ENCODE peak calls at places on chromosomes 13 and 19, in eight cellular contexts. One of them, this sample, is unnamed.

GRCh38 chr19:18501351-18501750 is 20.5 kb downstream of the ELL start:
- DNase-seq in dorsolateral prefrontal cortex: no peak
- DNase-seq in activated CD8-positive, alpha-beta T cell treated with anti-CD3 and anti-CD28 coated beads for 36 hours: no peak
- DNase-seq in upper lobe of right lung: no peak
- DNase-seq in thoracic aorta: no peak
- DNase-seq in WTC11: no peak
- DNase-seq in tibial nerve: no peak
- DNase-seq in fibroblast of mammary gland: no peak
- DNase-seq in this sample: no peak

GRCh38 chr19:45175663-45176345 is 2.2 kb downstream of the TRAPPC6A start:
- DNase-seq in dorsolateral prefrontal cortex: no peak
- DNase-seq in WTC11: no peak
- DNase-seq in tibial nerve: no peak
- DNase-seq in thoracic aorta: no peak
- DNase-seq in activated CD8-positive, alpha-beta T cell treated with anti-CD3 and anti-CD28 coated beads for 36 hours: no peak
- DNase-seq in fibroblast of mammary gland: peak; percentile 61
- DNase-seq in upper lobe of right lung: no peak
- DNase-seq in this sample: no peak

GRCh38 chr19:48509467-48510194 is 2.0 kb downstream of the LMTK3 start:
- DNase-seq in WTC11: no peak
- DNase-seq in dorsolateral prefrontal cortex: peak; percentile 55
- DNase-seq in fibroblast of mammary gland: no peak
- DNase-seq in thoracic aorta: no peak
- DNase-seq in activated CD8-positive, alpha-beta T cell treated with anti-CD3 and anti-CD28 coated beads for 36 hours: no peak
- DNase-seq in upper lobe of right lung: no peak
- DNase-seq in tibial nerve: no peak
- DNase-seq in this sample: no peak

GRCh38 chr19:13841339-13842293 is 35.3 kb upstream of the NANOS3 start:
- DNase-seq in activated CD8-positive, alpha-beta T cell treated with anti-CD3 and anti-CD28 coated beads for 36 hours: no peak
- DNase-seq in fibroblast of mammary gland: no peak
- DNase-seq in tibial nerve: peak; percentile 42
- DNase-seq in dorsolateral prefrontal cortex: no peak
- DNase-seq in WTC11: no peak
- DNase-seq in thoracic aorta: no peak
- DNase-seq in upper lobe of right lung: peak; percentile 90
- DNase-seq in this sample: no peak

GRCh38 chr13:67152123-67152522 is 78.0 kb downstream of the PCDH9 start:
- DNase-seq in dorsolateral prefrontal cortex: no peak
- DNase-seq in WTC11: no peak
- DNase-seq in tibial nerve: no peak
- DNase-seq in activated CD8-positive, alpha-beta T cell treated with anti-CD3 and anti-CD28 coated beads for 36 hours: no peak
- DNase-seq in fibroblast of mammary gland: no peak
- DNase-seq in upper lobe of right lung: no peak
- DNase-seq in thoracic aorta: no peak
- DNase-seq in this sample: no peak

GRCh38 chr13:46526763-46527162 is 26.2 kb upstream of the LRCH1 start:
- DNase-seq in dorsolateral prefrontal cortex: no peak
- DNase-seq in upper lobe of right lung: no peak
- DNase-seq in WTC11: no peak
- DNase-seq in fibroblast of mammary gland: no peak
- DNase-seq in tibial nerve: no peak
- DNase-seq in activated CD8-positive, alpha-beta T cell treated with anti-CD3 and anti-CD28 coated beads for 36 hours: no peak
- DNase-seq in thoracic aorta: no peak
- DNase-seq in this sample: peak; percentile 33

GRCh38 chr13:88068975-88069374 is 397.8 kb downstream of the SLITRK5 start:
- DNase-seq in fibroblast of mammary gland: no peak
- DNase-seq in dorsolateral prefrontal cortex: no peak
- DNase-seq in activated CD8-positive, alpha-beta T cell treated with anti-CD3 and anti-CD28 coated beads for 36 hours: peak; percentile 2
- DNase-seq in upper lobe of right lung: peak; percentile 35
- DNase-seq in tibial nerve: no peak
- DNase-seq in thoracic aorta: no peak
- DNase-seq in WTC11: peak; percentile 79
- DNase-seq in this sample: no peak

GRCh38 chr13:42215578-42216421 is 56.2 kb upstream of the AKAP11 start:
- DNase-seq in upper lobe of right lung: no peak
- DNase-seq in fibroblast of mammary gland: peak; percentile 48
- DNase-seq in WTC11: peak; percentile 42
- DNase-seq in dorsolateral prefrontal cortex: no peak
- DNase-seq in thoracic aorta: no peak
- DNase-seq in tibial nerve: peak; percentile 7
- DNase-seq in activated CD8-positive, alpha-beta T cell treated with anti-CD3 and anti-CD28 coated beads for 36 hours: peak; percentile 56
- DNase-seq in this sample: no peak

GRCh38 chr19:49637865-49638350 is 2.0 kb downstream of the RRAS start:
- DNase-seq in dorsolateral prefrontal cortex: no peak
- DNase-seq in activated CD8-positive, alpha-beta T cell treated with anti-CD3 and anti-CD28 coated beads for 36 hours: no peak
- DNase-seq in thoracic aorta: peak; percentile 55
- DNase-seq in WTC11: peak; percentile 67
- DNase-seq in fibroblast of mammary gland: peak; percentile 75
- DNase-seq in tibial nerve: peak; percentile 86
- DNase-seq in upper lobe of right lung: peak; percentile 92
- DNase-seq in this sample: no peak

GRCh38 chr19:41187884-41188279 is 5.1 kb upstream of the CYP2S1 start:
- DNase-seq in upper lobe of right lung: no peak
- DNase-seq in thoracic aorta: no peak
- DNase-seq in fibroblast of mammary gland: no peak
- DNase-seq in WTC11: no peak
- DNase-seq in activated CD8-positive, alpha-beta T cell treated with anti-CD3 and anti-CD28 coated beads for 36 hours: no peak
- DNase-seq in dorsolateral prefrontal cortex: no peak
- DNase-seq in tibial nerve: no peak
- DNase-seq in this sample: no peak

GRCh38 chr13:26221721-26222522 is at the start of gene RNF6:
- DNase-seq in dorsolateral prefrontal cortex: peak; percentile 95
- DNase-seq in activated CD8-positive, alpha-beta T cell treated with anti-CD3 and anti-CD28 coated beads for 36 hours: peak; percentile 94
- DNase-seq in upper lobe of right lung: peak; percentile 93
- DNase-seq in WTC11: peak; percentile 86
- DNase-seq in tibial nerve: peak; percentile 97
- DNase-seq in thoracic aorta: peak; percentile 90
- DNase-seq in fibroblast of mammary gland: peak; percentile 99
- DNase-seq in this sample: peak; percentile 97

GRCh38 chr19:45475537-45476348 is 7.9 kb downstream of the FOSB start:
- DNase-seq in thoracic aorta: no peak
- DNase-seq in dorsolateral prefrontal cortex: no peak
- DNase-seq in fibroblast of mammary gland: no peak
- DNase-seq in tibial nerve: no peak
- DNase-seq in upper lobe of right lung: no peak
- DNase-seq in WTC11: no peak
- DNase-seq in activated CD8-positive, alpha-beta T cell treated with anti-CD3 and anti-CD28 coated beads for 36 hours: no peak
- DNase-seq in this sample: no peak

GRCh38 chr19:4831351-4832340 is at the start of gene TICAM1:
- DNase-seq in upper lobe of right lung: peak; percentile 92
- DNase-seq in thoracic aorta: no peak
- DNase-seq in fibroblast of mammary gland: peak; percentile 40
- DNase-seq in WTC11: no peak
- DNase-seq in activated CD8-positive, alpha-beta T cell treated with anti-CD3 and anti-CD28 coated beads for 36 hours: peak; percentile 77
- DNase-seq in tibial nerve: peak; percentile 35
- DNase-seq in dorsolateral prefrontal cortex: no peak
- DNase-seq in this sample: peak; percentile 85

GRCh38 chr13:44365008-44365407 is 8.6 kb upstream of the SERP2 start:
- DNase-seq in fibroblast of mammary gland: peak; percentile 84
- DNase-seq in WTC11: no peak
- DNase-seq in thoracic aorta: no peak
- DNase-seq in activated CD8-positive, alpha-beta T cell treated with anti-CD3 and anti-CD28 coated beads for 36 hours: no peak
- DNase-seq in dorsolateral prefrontal cortex: no peak
- DNase-seq in upper lobe of right lung: no peak
- DNase-seq in tibial nerve: no peak
- DNase-seq in this sample: no peak

GRCh38 chr13:106311004-106311403 is 224.5 kb downstream of the EFNB2 start:
- DNase-seq in fibroblast of mammary gland: peak; percentile 41
- DNase-seq in WTC11: no peak
- DNase-seq in dorsolateral prefrontal cortex: no peak
- DNase-seq in thoracic aorta: no peak
- DNase-seq in upper lobe of right lung: no peak
- DNase-seq in activated CD8-positive, alpha-beta T cell treated with anti-CD3 and anti-CD28 coated beads for 36 hours: no peak
- DNase-seq in tibial nerve: no peak
- DNase-seq in this sample: no peak

GRCh38 chr19:53511933-53512374 is 26.0 kb upstream of the ZNF331 start:
- DNase-seq in thoracic aorta: no peak
- DNase-seq in activated CD8-positive, alpha-beta T cell treated with anti-CD3 and anti-CD28 coated beads for 36 hours: peak; percentile 73
- DNase-seq in fibroblast of mammary gland: peak; percentile 54
- DNase-seq in upper lobe of right lung: peak; percentile 71
- DNase-seq in WTC11: peak; percentile 91
- DNase-seq in dorsolateral prefrontal cortex: peak; percentile 38
- DNase-seq in tibial nerve: peak; percentile 69
- DNase-seq in this sample: no peak

GRCh38 chr13:59444210-59444857 is 719.4 kb downstream of the DIAPH3 start:
- DNase-seq in tibial nerve: no peak
- DNase-seq in upper lobe of right lung: no peak
- DNase-seq in fibroblast of mammary gland: no peak
- DNase-seq in WTC11: no peak
- DNase-seq in thoracic aorta: no peak
- DNase-seq in dorsolateral prefrontal cortex: no peak
- DNase-seq in activated CD8-positive, alpha-beta T cell treated with anti-CD3 and anti-CD28 coated beads for 36 hours: no peak
- DNase-seq in this sample: no peak

GRCh38 chr19:1601613-1602064 is 3.6 kb downstream of the UQCR11 start:
- DNase-seq in fibroblast of mammary gland: no peak
- DNase-seq in activated CD8-positive, alpha-beta T cell treated with anti-CD3 and anti-CD28 coated beads for 36 hours: no peak
- DNase-seq in WTC11: no peak
- DNase-seq in dorsolateral prefrontal cortex: no peak
- DNase-seq in tibial nerve: no peak
- DNase-seq in upper lobe of right lung: no peak
- DNase-seq in thoracic aorta: no peak
- DNase-seq in this sample: no peak
- TF ChIP-seq CTCF in fibroblast of mammary gland: peak; percentile 17
- TF ChIP-seq CTCF in activated CD8-positive, alpha-beta T cell treated with anti-CD3 and anti-CD28 coated beads for 36 hours: peak; percentile 21
- TF ChIP-seq CTCF in WTC11: no peak
- TF ChIP-seq CTCF in dorsolateral prefrontal cortex: no peak
- TF ChIP-seq CTCF in tibial nerve: no peak
- TF ChIP-seq CTCF in upper lobe of right lung: no peak
- TF ChIP-seq CTCF in thoracic aorta: no peak
- TF ChIP-seq CTCF in this sample: no peak

GRCh38 chr19:7500811-7501450 is 12.1 kb upstream of the PEX11G start:
- DNase-seq in upper lobe of right lung: peak; percentile 76
- DNase-seq in dorsolateral prefrontal cortex: peak; percentile 90
- DNase-seq in WTC11: peak; percentile 91
- DNase-seq in fibroblast of mammary gland: peak; percentile 29
- DNase-seq in thoracic aorta: no peak
- DNase-seq in tibial nerve: no peak
- DNase-seq in activated CD8-positive, alpha-beta T cell treated with anti-CD3 and anti-CD28 coated beads for 36 hours: peak; percentile 74
- DNase-seq in this sample: peak; percentile 41

GRCh38 chr19:7502552-7502951 is 13.4 kb upstream of the ZNF358 start:
- DNase-seq in tibial nerve: no peak
- DNase-seq in WTC11: no peak
- DNase-seq in activated CD8-positive, alpha-beta T cell treated with anti-CD3 and anti-CD28 coated beads for 36 hours: no peak
- DNase-seq in dorsolateral prefrontal cortex: no peak
- DNase-seq in fibroblast of mammary gland: no peak
- DNase-seq in thoracic aorta: no peak
- DNase-seq in upper lobe of right lung: no peak
- DNase-seq in this sample: no peak

GRCh38 chr19:7494416-7495098 is 5.7 kb upstream of the PEX11G start:
- DNase-seq in upper lobe of right lung: no peak
- DNase-seq in fibroblast of mammary gland: peak; percentile 18
- DNase-seq in tibial nerve: peak; percentile 53
- DNase-seq in WTC11: no peak
- DNase-seq in activated CD8-positive, alpha-beta T cell treated with anti-CD3 and anti-CD28 coated beads for 36 hours: no peak
- DNase-seq in dorsolateral prefrontal cortex: peak; percentile 86
- DNase-seq in thoracic aorta: no peak
- DNase-seq in this sample: peak; percentile 7

GRCh38 chr19:7492142-7493055 is 3.6 kb upstream of the PEX11G start:
- DNase-seq in upper lobe of right lung: no peak
- DNase-seq in activated CD8-positive, alpha-beta T cell treated with anti-CD3 and anti-CD28 coated beads for 36 hours: peak; percentile 88
- DNase-seq in thoracic aorta: no peak
- DNase-seq in fibroblast of mammary gland: peak; percentile 59
- DNase-seq in tibial nerve: no peak
- DNase-seq in WTC11: no peak
- DNase-seq in dorsolateral prefrontal cortex: no peak
- DNase-seq in this sample: no peak

GRCh38 chr19:7497292-7497691 is 8.5 kb upstream of the PEX11G start:
- DNase-seq in tibial nerve: no peak
- DNase-seq in upper lobe of right lung: no peak
- DNase-seq in WTC11: peak; percentile 53
- DNase-seq in dorsolateral prefrontal cortex: no peak
- DNase-seq in activated CD8-positive, alpha-beta T cell treated with anti-CD3 and anti-CD28 coated beads for 36 hours: peak; percentile 33
- DNase-seq in fibroblast of mammary gland: no peak
- DNase-seq in thoracic aorta: no peak
- DNase-seq in this sample: peak; percentile 39
- TF ChIP-seq CTCF in tibial nerve: no peak
- TF ChIP-seq CTCF in upper lobe of right lung: peak; percentile 39
- TF ChIP-seq CTCF in WTC11: peak; percentile 15
- TF ChIP-seq CTCF in dorsolateral prefrontal cortex: peak; percentile 37
- TF ChIP-seq CTCF in activated CD8-positive, alpha-beta T cell treated with anti-CD3 and anti-CD28 coated beads for 36 hours: peak; percentile 54
- TF ChIP-seq CTCF in fibroblast of mammary gland: peak; percentile 35
- TF ChIP-seq CTCF in thoracic aorta: no peak
- TF ChIP-seq CTCF in this sample: peak; percentile 28

DNA sequence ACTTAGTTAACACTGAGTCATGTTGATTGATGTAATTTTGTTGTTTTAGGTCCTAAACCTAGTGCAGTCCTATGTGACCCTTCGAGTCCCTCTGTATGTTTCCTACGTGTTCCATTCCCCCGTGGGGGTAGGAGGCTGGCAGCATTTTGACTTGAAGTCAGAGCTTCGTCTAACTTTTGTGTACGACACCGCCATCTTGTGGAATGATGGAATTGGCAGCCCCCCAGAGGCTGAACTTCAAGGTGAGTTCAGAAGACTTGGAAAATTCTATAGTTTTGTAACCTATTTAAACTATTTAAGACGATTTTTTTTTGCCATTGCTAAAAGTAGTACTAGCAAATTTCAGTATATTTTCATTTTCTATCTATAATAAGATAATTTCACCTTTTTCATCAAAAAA is 117.9 kb downstream of the STOML3 start:
- DNase-seq in tibial nerve: peak; percentile 25
- DNase-seq in dorsolateral prefrontal cortex: peak; percentile 43
- DNase-seq in upper lobe of right lung: no peak
- DNase-seq in activated CD8-positive, alpha-beta T cell treated with anti-CD3 and anti-CD28 coated beads for 36 hours: peak; percentile 67
- DNase-seq in WTC11: peak; percentile 74
- DNase-seq in thoracic aorta: no peak
- DNase-seq in fibroblast of mammary gland: peak; percentile 43
- DNase-seq in this sample: peak; percentile 31
- TF ChIP-seq CTCF in tibial nerve: peak; percentile 37
- TF ChIP-seq CTCF in dorsolateral prefrontal cortex: peak; percentile 70
- TF ChIP-seq CTCF in upper lobe of right lung: peak; percentile 42
- TF ChIP-seq CTCF in activated CD8-positive, alpha-beta T cell treated with anti-CD3 and anti-CD28 coated beads for 36 hours: peak; percentile 71
- TF ChIP-seq CTCF in WTC11: peak; percentile 49
- TF ChIP-seq CTCF in thoracic aorta: no peak
- TF ChIP-seq CTCF in fibroblast of mammary gland: peak; percentile 49
- TF ChIP-seq CTCF in this sample: peak; percentile 69

DNA sequence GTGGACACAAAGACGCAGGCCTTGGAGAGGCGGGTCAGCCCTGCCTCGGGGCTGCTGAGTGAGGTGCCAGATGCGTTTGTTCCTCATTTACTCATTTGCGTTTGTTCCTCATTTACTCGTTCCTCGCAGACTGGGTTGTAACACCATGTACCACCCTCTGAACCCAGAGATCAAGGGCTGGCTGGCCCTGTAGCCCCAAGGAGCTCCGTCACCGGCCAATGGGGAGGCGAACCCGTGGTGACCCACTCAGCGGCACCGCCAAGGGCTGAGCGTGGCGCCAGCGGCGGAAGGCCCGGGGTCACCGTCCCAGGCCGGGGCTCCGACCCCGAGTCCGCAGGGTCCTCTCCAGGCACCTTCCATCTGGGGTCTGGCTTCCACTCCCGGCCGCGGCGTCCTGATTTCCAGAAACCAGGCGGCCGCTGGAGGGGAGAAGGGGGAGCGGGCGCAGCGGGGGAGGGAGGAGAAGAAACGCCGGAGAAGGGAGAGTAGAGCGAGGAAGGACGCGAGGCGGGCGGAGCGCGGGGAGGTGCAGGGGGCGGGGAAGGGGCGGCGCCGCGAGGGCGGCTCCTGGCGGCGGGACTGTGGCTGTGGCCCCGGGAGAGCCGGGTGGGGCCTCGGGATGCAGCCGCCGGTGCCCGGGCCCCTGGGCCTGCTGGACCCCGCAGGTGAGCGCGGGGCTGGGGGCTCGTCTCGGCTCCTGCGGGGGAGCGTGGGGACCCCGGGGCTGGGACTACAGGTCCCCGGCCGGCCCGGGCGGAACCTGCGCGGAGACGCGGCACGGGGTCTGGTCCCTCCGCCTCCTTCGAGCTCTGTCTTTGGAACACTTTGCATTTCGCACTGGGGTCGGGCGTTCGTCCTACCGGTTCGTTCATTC is at the start of gene TMEM255B:
- DNase-seq in fibroblast of mammary gland: peak; percentile 49
- DNase-seq in upper lobe of right lung: peak; percentile 94
- DNase-seq in thoracic aorta: peak; percentile 49
- DNase-seq in WTC11: peak; percentile 86
- DNase-seq in dorsolateral prefrontal cortex: peak; percentile 77
- DNase-seq in activated CD8-positive, alpha-beta T cell treated with anti-CD3 and anti-CD28 coated beads for 36 hours: peak; percentile 72
- DNase-seq in tibial nerve: peak; percentile 79
- DNase-seq in this sample: peak; percentile 92
- TF ChIP-seq CTCF in fibroblast of mammary gland: no peak
- TF ChIP-seq CTCF in upper lobe of right lung: peak; percentile 44
- TF ChIP-seq CTCF in thoracic aorta: peak; percentile 46
- TF ChIP-seq CTCF in WTC11: no peak
- TF ChIP-seq CTCF in dorsolateral prefrontal cortex: peak; percentile 43
- TF ChIP-seq CTCF in activated CD8-positive, alpha-beta T cell treated with anti-CD3 and anti-CD28 coated beads for 36 hours: no peak
- TF ChIP-seq CTCF in tibial nerve: peak; percentile 51
- TF ChIP-seq CTCF in this sample: no peak

This sample was measured in GM10248.